ENCODE peak calls at places on chromosomes 7 and 10, in four cellular contexts. Y, H, U and S are unnamed samples.

GRCh38 chr7:105098863-105099515 is 85.0 kb downstream of the KMT2E start:
- DNase-seq in Y (no peak), H (no peak), U (no peak), S (no peak)

GRCh38 chr10:1939016-1939415 is 201.7 kb upstream of the ADARB2 start:
- DNase-seq in Y (no peak), H (no peak), U (no peak), S (no peak)

GRCh38 chr10:79407811-79408795 is 37.3 kb downstream of the ZCCHC24 start:
- DNase-seq in Y (peak), H (no peak), U (no peak), S (no peak)

GRCh38 chr7:12300415-12300814 is 89.3 kb downstream of the TMEM106B start:
- DNase-seq in Y (no peak), H (no peak), U (no peak), S (no peak)

GRCh38 chr7:12719141-12719919 is 31.9 kb downstream of the ARL4A start:
- DNase-seq in Y (no peak), H (peak), U (no peak), S (no peak)

GRCh38 chr10:29559996-29560395 is 74.8 kb downstream of the SVIL start:
- DNase-seq in Y (no peak), H (no peak), U (no peak), S (no peak)

GRCh38 chr10:88980836-88981235 is 9.8 kb upstream of the FAS start:
- DNase-seq in Y (no peak), H (no peak), U (no peak), S (no peak)

GRCh38 chr10:127815147-127815546 is 77.6 kb downstream of the CLRN3 start:
- DNase-seq in Y (no peak), H (no peak), U (no peak), S (no peak)

GRCh38 chr10:118027397-118027796 is 19.3 kb downstream of the RAB11FIP2 start:
- DNase-seq in Y (no peak), H (no peak), U (no peak), S (no peak)

GRCh38 chr7:140517546-140518369 is 38.5 kb upstream of the MKRN1 start:
- DNase-seq in Y (peak), H (peak), U (peak), S (peak)

GRCh38 chr10:114346176-114347031 is 57.9 kb downstream of the AFAP1L2 start:
- DNase-seq in Y (no peak), H (no peak), U (no peak), S (no peak)

GRCh38 chr7:71133232-71133622 is 1.3 kb downstream of the GALNT17 start:
- DNase-seq in Y (no peak), H (no peak), U (no peak), S (no peak)

GRCh38 chr10:22984066-22984465 is 56.2 kb downstream of the ARMC3 start:
- DNase-seq in Y (no peak), H (no peak), U (no peak), S (no peak)

GRCh38 chr10:69403066-69403465 is 13.7 kb downstream of the TACR2 start:
- DNase-seq in Y (no peak), H (no peak), U (no peak), S (no peak)

GRCh38 chr7:28293529-28293835 is 112.9 kb upstream of the JAZF1 start:
- DNase-seq in Y (no peak), H (no peak), U (no peak), S (no peak)

GRCh38 chr7:108611268-108611667 is 41.6 kb downstream of the DNAJB9 start:
- DNase-seq in Y (no peak), H (no peak), U (no peak), S (no peak)

GRCh38 chr7:68006619-68007018 is 1010.0 kb downstream of the TYW1 start:
- DNase-seq in Y (no peak), H (no peak), U (no peak), S (no peak)

GRCh38 chr7:113246698-113247097 is 128.3 kb upstream of the SMIM30 start:
- DNase-seq in Y (peak), H (no peak), U (no peak), S (no peak)

GRCh38 chr7:28813238-28813962 is 144.7 kb downstream of the TRIL start:
- DNase-seq in Y (no peak), H (no peak), U (peak), S (no peak)

GRCh38 chr10:100996678-100997363 is 2.8 kb upstream of the LZTS2 start:
- DNase-seq in Y (peak), H (peak), U (no peak), S (no peak)

GRCh38 chr10:121601458-121601857 is 3.2 kb upstream of the FGFR2 start:
- DNase-seq in Y (no peak), H (no peak), U (no peak), S (no peak)

GRCh38 chr10:132299381-132300336 is 8.1 kb downstream of the STK32C start:
- DNase-seq in Y (no peak), H (no peak), U (no peak), S (no peak)

GRCh38 chr7:1750541-1751021 is 80.5 kb downstream of the ELFN1 start:
- DNase-seq in Y (no peak), H (no peak), U (no peak), S (no peak)
- TF ChIP-seq USF2 in Y (no peak), H (no peak), U (no peak), S (no peak)

GRCh38 chr7:135690566-135690965 is 28.3 kb downstream of the STMP1 start:
- DNase-seq in Y (no peak), H (no peak), U (no peak), S (no peak)
- TF ChIP-seq ZBTB33 in Y (no peak), H (no peak), U (no peak), S (no peak)

DNA sequence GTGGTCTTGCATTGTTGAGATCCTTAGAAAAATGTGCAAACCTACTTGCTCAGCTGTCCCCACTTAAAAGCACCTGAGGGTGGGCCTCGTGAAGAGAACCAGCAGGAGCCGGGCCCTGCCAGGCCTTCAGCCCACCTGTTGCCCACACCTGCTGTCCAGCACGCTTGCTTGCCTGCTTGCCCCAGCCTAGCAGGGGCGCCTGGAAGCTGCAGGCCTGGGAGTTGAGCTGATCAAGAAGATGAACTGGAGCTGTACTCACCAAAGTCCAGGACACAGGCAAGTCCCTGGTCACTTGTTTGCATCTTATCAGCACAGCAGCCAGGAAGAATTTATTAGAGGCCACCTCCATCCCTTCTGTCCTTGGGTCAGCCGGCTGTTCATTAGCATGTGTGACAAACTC is 23.2 kb downstream of the CYP26A1 start:
- DNase-seq in Y (no peak), H (no peak), U (no peak), S (no peak)
- TF ChIP-seq USF2 in Y (no peak), H (no peak), U (no peak), S (no peak)

DNA sequence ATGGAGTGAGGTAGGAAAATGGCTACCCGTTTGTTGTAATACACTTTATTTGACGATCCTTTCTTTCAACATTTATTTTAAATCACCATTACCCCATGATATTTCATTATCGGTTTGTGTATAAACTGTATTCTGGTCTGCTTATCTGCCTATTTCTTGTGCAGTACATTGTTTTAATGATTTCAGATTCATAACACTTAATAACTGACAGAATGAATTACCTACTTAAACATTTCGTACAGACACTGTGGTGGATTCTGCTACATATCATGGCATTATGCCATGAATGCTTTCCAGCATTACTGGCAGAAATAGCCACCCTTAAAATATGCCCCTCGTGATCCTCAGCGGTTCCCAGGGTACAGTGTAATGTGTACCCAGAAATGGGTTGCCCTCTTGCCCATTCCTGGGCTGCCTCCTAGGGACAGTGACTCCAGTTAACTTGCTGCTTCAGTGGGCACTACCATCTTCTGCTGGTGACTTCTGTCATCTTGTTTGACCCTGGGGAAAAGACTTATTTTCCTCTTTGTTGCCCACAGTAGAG is 74.5 kb downstream of the C1GALT1 start:
- DNase-seq in Y (peak), H (no peak), U (no peak), S (no peak)
- TF ChIP-seq ZBTB33 in Y (no peak), H (no peak), U (no peak), S (no peak)